ENCODE peak calls at places on chromosomes 2 and 18, in ten cellular contexts. One of them, this sample, is unnamed.

GRCh38 chr18:75879196-75879595 is 451.7 kb upstream of the SMIM21 start:
- DNase-seq in bronchial epithelial cell: no peak
- DNase-seq in left colon: no peak
- DNase-seq in anterior cingulate cortex: no peak
- DNase-seq in HEK293T: no peak
- DNase-seq in NCI-H748 treated with DMSO at 0.1 percent for 48 hours: no peak
- DNase-seq in DMS 273 treated with DMSO at 0.1 percent for 48 hours: no peak
- DNase-seq in upper lobe of right lung: no peak
- DNase-seq in ovary: no peak
- DNase-seq in fibroblast of lung: no peak
- DNase-seq in this sample: no peak

GRCh38 chr2:231138699-231139098 is 13.9 kb upstream of the HTR2B start:
- DNase-seq in left colon: no peak
- DNase-seq in anterior cingulate cortex: no peak
- DNase-seq in bronchial epithelial cell: no peak
- DNase-seq in DMS 273 treated with DMSO at 0.1 percent for 48 hours: no peak
- DNase-seq in HEK293T: peak
- DNase-seq in upper lobe of right lung: no peak
- DNase-seq in NCI-H748 treated with DMSO at 0.1 percent for 48 hours: peak
- DNase-seq in ovary: peak
- DNase-seq in fibroblast of lung: peak
- DNase-seq in this sample: peak

GRCh38 chr2:47214385-47214784 is 59.3 kb upstream of the STPG4 start:
- DNase-seq in bronchial epithelial cell: no peak
- DNase-seq in upper lobe of right lung: no peak
- DNase-seq in left colon: no peak
- DNase-seq in ovary: no peak
- DNase-seq in DMS 273 treated with DMSO at 0.1 percent for 48 hours: no peak
- DNase-seq in NCI-H748 treated with DMSO at 0.1 percent for 48 hours: no peak
- DNase-seq in HEK293T: no peak
- DNase-seq in fibroblast of lung: no peak
- DNase-seq in anterior cingulate cortex: no peak
- DNase-seq in this sample: no peak

GRCh38 chr18:25786778-25787177 is 303.6 kb downstream of the SS18 start:
- DNase-seq in ovary: no peak
- DNase-seq in NCI-H748 treated with DMSO at 0.1 percent for 48 hours: no peak
- DNase-seq in anterior cingulate cortex: no peak
- DNase-seq in HEK293T: no peak
- DNase-seq in bronchial epithelial cell: peak
- DNase-seq in left colon: no peak
- DNase-seq in upper lobe of right lung: no peak
- DNase-seq in DMS 273 treated with DMSO at 0.1 percent for 48 hours: no peak
- DNase-seq in fibroblast of lung: peak
- DNase-seq in this sample: no peak

GRCh38 chr2:217933326-217933993 is 69.3 kb downstream of the TNS1 start:
- DNase-seq in left colon: no peak
- DNase-seq in anterior cingulate cortex: no peak
- DNase-seq in HEK293T: no peak
- DNase-seq in fibroblast of lung: no peak
- DNase-seq in upper lobe of right lung: no peak
- DNase-seq in NCI-H748 treated with DMSO at 0.1 percent for 48 hours: peak
- DNase-seq in bronchial epithelial cell: no peak
- DNase-seq in ovary: no peak
- DNase-seq in DMS 273 treated with DMSO at 0.1 percent for 48 hours: no peak
- DNase-seq in this sample: peak

GRCh38 chr2:173657996-173658717 is 303.5 kb downstream of the CDCA7 start:
- DNase-seq in HEK293T: no peak
- DNase-seq in DMS 273 treated with DMSO at 0.1 percent for 48 hours: peak
- DNase-seq in bronchial epithelial cell: peak
- DNase-seq in fibroblast of lung: peak
- DNase-seq in ovary: no peak
- DNase-seq in anterior cingulate cortex: no peak
- DNase-seq in upper lobe of right lung: no peak
- DNase-seq in left colon: no peak
- DNase-seq in NCI-H748 treated with DMSO at 0.1 percent for 48 hours: no peak
- DNase-seq in this sample: no peak

GRCh38 chr2:105487142-105488069 is 88.6 kb upstream of the FHL2 start:
- DNase-seq in HEK293T: no peak
- DNase-seq in ovary: peak
- DNase-seq in fibroblast of lung: peak
- DNase-seq in DMS 273 treated with DMSO at 0.1 percent for 48 hours: no peak
- DNase-seq in NCI-H748 treated with DMSO at 0.1 percent for 48 hours: no peak
- DNase-seq in upper lobe of right lung: no peak
- DNase-seq in bronchial epithelial cell: no peak
- DNase-seq in anterior cingulate cortex: no peak
- DNase-seq in left colon: no peak
- DNase-seq in this sample: no peak

GRCh38 chr2:228401065-228401912 is 219.8 kb upstream of the SPHKAP start:
- DNase-seq in DMS 273 treated with DMSO at 0.1 percent for 48 hours: no peak
- DNase-seq in HEK293T: no peak
- DNase-seq in NCI-H748 treated with DMSO at 0.1 percent for 48 hours: no peak
- DNase-seq in anterior cingulate cortex: no peak
- DNase-seq in bronchial epithelial cell: peak
- DNase-seq in left colon: no peak
- DNase-seq in ovary: no peak
- DNase-seq in upper lobe of right lung: no peak
- DNase-seq in fibroblast of lung: peak
- DNase-seq in this sample: no peak

GRCh38 chr2:54601339-54601738 is 122.1 kb upstream of the EML6 start:
- DNase-seq in left colon: no peak
- DNase-seq in fibroblast of lung: no peak
- DNase-seq in upper lobe of right lung: no peak
- DNase-seq in DMS 273 treated with DMSO at 0.1 percent for 48 hours: no peak
- DNase-seq in anterior cingulate cortex: no peak
- DNase-seq in ovary: no peak
- DNase-seq in HEK293T: no peak
- DNase-seq in NCI-H748 treated with DMSO at 0.1 percent for 48 hours: no peak
- DNase-seq in bronchial epithelial cell: no peak
- DNase-seq in this sample: no peak

This sample was measured in NCI-H146.